ENCODE peak calls at places on chromosomes 13 and 19, in nine cellular contexts. X, B, G, L, P, Z, R, C and Y are unnamed samples.

GRCh38 chr19:48676887-48677286 is 4.1 kb upstream of the NTN5 start:
- DNase-seq in Z (peak; percentile 60), P (no peak), G (no peak), C (no peak), X (no peak), B (no peak), R (no peak), L (no peak), Y (no peak)

GRCh38 chr19:13036366-13036976 is 41.2 kb downstream of the NFIX start:
- DNase-seq in R (peak; percentile 85), C (no peak), B (peak; percentile 92), P (no peak), G (peak; percentile 70), Z (peak; percentile 79), X (no peak), L (no peak), Y (no peak)

GRCh38 chr13:114319441-114319871 is 5.2 kb downstream of the CHAMP1 start:
- DNase-seq in P (no peak), C (no peak), L (no peak), X (no peak), Z (no peak), R (no peak), B (no peak), G (peak; percentile 71), Y (no peak)

GRCh38 chr13:102394158-102395053 is 7.4 kb downstream of the FGF14 start:
- DNase-seq in Z (peak; percentile 94), R (peak; percentile 97), P (peak; percentile 88), B (peak; percentile 95), C (peak; percentile 97), G (peak; percentile 87), L (peak; percentile 99), X (peak; percentile 95), Y (peak; percentile 97)

GRCh38 chr19:49840736-49841249 is 10.2 kb upstream of the PTOV1 start:
- DNase-seq in C (no peak), P (no peak), Z (no peak), R (no peak), B (no peak), G (no peak), X (no peak), L (no peak), Y (no peak)

GRCh38 chr19:5131866-5132561 is 163.1 kb downstream of the KDM4B start:
- DNase-seq in C (no peak), L (no peak), R (no peak), Z (no peak), G (no peak), P (no peak), X (no peak), B (no peak), Y (no peak)

GRCh38 chr19:6044056-6044805 is 66.1 kb downstream of the RFX2 start:
- DNase-seq in P (no peak), L (no peak), X (no peak), Z (no peak), C (no peak), G (no peak), B (peak; percentile 38), R (no peak), Y (no peak)

GRCh38 chr19:4851551-4852290 is 15.7 kb downstream of the PLIN3 start:
- DNase-seq in Z (peak; percentile 72), R (peak; percentile 87), C (peak; percentile 84), P (peak; percentile 77), G (peak; percentile 39), L (peak; percentile 89), B (peak; percentile 86), X (peak; percentile 84), Y (peak; percentile 79)

GRCh38 chr13:82878536-82878935 is 1003.7 kb downstream of the SLITRK1 start:
- DNase-seq in C (no peak), B (no peak), Z (no peak), R (no peak), G (peak; percentile 24), L (no peak), X (no peak), P (no peak), Y (no peak)

GRCh38 chr19:44788971-44789370 is 11.3 kb downstream of the CBLC start:
- DNase-seq in X (no peak), P (no peak), Z (no peak), C (no peak), B (no peak), L (no peak), R (no peak), G (no peak), Y (no peak)

GRCh38 chr13:114149774-114150740 is 17.6 kb upstream of the RASA3 start:
- DNase-seq in R (no peak), C (no peak), B (no peak), L (no peak), P (no peak), Z (no peak), X (no peak), G (no peak), Y (no peak)

GRCh38 chr19:1907563-1908363 is 2.6 kb downstream of the ADAT3 start:
- DNase-seq in P (no peak), X (no peak), B (no peak), Z (peak; percentile 82), R (no peak), C (no peak), L (no peak), G (no peak), Y (peak; percentile 67)

GRCh38 chr19:49857834-49858590 is 7.1 kb downstream of the PTOV1 start:
- DNase-seq in B (no peak), L (no peak), P (no peak), R (no peak), G (no peak), X (no peak), C (no peak), Z (no peak), Y (peak; percentile 28)

GRCh38 chr13:65985632-65986031 is 1244.5 kb downstream of the PCDH9 start:
- DNase-seq in B (no peak), Z (peak; percentile 26), X (peak; percentile 28), R (no peak), G (no peak), C (no peak), P (no peak), L (no peak), Y (no peak)
- TF ChIP-seq CTCF in B (no peak), Z (no peak), X (no peak), R (no peak), G (no peak), C (no peak), P (no peak), L (no peak), Y (no peak)

GRCh38 chr13:112756081-112756480 is 66.2 kb downstream of the ATP11A start:
- DNase-seq in X (no peak), L (no peak), R (peak; percentile 37), G (no peak), C (no peak), Z (no peak), B (no peak), P (no peak), Y (no peak)

GRCh38 chr13:112756967-112757758 is 67.3 kb downstream of the ATP11A start:
- DNase-seq in R (no peak), B (no peak), C (no peak), Z (no peak), G (peak; percentile 20), P (no peak), X (no peak), L (peak; percentile 41), Y (no peak)

GRCh38 chr13:112756511-112756966 is 66.7 kb downstream of the ATP11A start:
- DNase-seq in X (no peak), C (no peak), L (peak; percentile 18), Z (no peak), R (no peak), B (no peak), G (no peak), P (no peak), Y (no peak)

GRCh38 chr13:112759053-112759452 is 69.2 kb downstream of the ATP11A start:
- DNase-seq in C (no peak), P (no peak), Z (no peak), X (peak; percentile 32), L (no peak), G (no peak), B (no peak), R (no peak), Y (no peak)

DNA sequence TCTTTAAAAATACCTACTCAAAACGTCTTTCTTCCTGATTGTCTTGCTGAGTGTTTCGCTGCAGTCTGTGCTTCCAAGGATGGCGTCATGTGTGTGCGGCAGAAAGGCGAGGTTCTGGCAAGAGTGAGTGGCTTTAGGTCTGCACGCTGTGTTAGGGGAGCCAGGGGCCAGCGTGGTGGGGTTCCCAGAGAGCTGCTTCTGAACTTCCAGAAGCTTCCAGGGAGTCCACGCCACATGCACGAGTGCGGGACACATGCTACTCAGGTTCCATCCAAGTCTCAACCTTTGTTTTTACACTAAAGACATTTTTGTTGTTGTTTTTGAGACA is 67.9 kb downstream of the ATP11A start:
- DNase-seq in P (no peak), Z (no peak), L (no peak), X (no peak), R (no peak), G (no peak), C (no peak), B (no peak), Y (no peak)
- TF ChIP-seq CTCF in P (no peak), Z (no peak), L (no peak), X (no peak), R (no peak), G (no peak), C (no peak), B (no peak), Y (no peak)

GRCh38 chr19:19475845-19476828 is 39.2 kb downstream of the TSSK6 start:
- DNase-seq in P (no peak), L (no peak), R (no peak), C (no peak), G (peak; percentile 35), B (no peak), X (no peak), Z (no peak), Y (no peak)
- TF ChIP-seq CTCF in P (no peak), L (peak; percentile 46), R (peak; percentile 10), C (no peak), G (peak; percentile 62), B (no peak), X (no peak), Z (no peak), Y (no peak)

DNA sequence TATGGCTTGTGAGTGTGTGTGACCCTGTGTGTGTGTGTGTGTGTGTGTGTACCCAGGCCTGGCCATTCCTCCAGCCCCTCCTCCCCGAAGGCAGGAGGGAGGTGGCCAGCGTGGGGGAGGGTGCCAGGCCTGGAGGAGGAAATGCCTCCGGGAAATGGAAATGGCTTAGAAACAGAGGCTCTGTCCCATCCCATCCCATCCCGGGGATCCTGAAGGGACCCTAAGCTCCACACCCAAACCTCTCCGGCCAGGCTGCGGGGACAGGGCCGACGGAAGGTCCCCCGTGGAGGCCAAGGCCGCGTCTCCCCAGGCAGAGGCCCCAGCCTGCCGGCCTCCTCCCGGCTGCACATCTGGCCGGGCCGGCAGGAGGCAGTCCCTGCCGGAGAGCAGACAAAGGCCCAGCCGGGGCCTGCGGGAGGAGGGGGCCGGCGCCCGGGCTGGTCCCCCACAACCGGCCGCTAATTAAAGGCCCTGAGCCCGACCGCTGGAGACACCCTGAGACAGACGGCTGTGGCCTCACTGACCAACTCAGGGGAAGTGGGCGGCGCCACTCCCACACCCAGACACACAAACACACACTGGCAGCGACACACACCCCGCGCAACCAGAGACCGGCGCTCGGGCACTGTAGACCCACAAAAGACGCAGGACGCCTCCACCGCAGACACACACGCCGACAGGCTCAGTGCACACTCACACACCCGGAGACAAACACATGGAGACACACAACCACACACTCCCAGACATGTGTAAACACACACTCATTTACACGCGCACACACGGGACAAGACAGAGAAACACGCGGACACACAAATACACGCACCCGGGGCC is 1.1 kb downstream of the ADAMTS10 start:
- DNase-seq in P (no peak), C (peak; percentile 59), R (peak; percentile 84), B (peak; percentile 90), Z (peak; percentile 41), L (peak; percentile 50), G (peak; percentile 80), X (peak; percentile 69), Y (peak; percentile 41)
- TF ChIP-seq CTCF in P (no peak), C (no peak), R (peak; percentile 38), B (peak; percentile 31), Z (no peak), L (peak; percentile 31), G (peak; percentile 51), X (no peak), Y (no peak)

GRCh38 chr13:46289260-46289955 is 77.7 kb downstream of the LRRC63 start:
- DNase-seq in P (no peak), X (no peak), Z (no peak), G (no peak), L (no peak), C (no peak), B (no peak), R (no peak), Y (no peak)
- TF ChIP-seq CTCF in P (no peak), X (peak; percentile 40), Z (no peak), G (no peak), L (no peak), C (no peak), B (no peak), R (no peak), Y (no peak)